ENCODE peak calls at places on chromosomes 1 and 21, in five cellular contexts. M is endothelial cell of umbilical vein, N is IMR-90, J is stomach, V is upper lobe of right lung. C is an unnamed sample.

GRCh38 chr1:207811920-207812720 is 60.3 kb downstream of the CD46 start:
- DNase-seq in M (peak), N (peak), J (peak), V (peak), C (no peak)

GRCh38 chr21:34570315-34570714 is 44.6 kb downstream of the RCAN1 start:
- DNase-seq in M (no peak), N (no peak), J (no peak), V (no peak), C (no peak)

GRCh38 chr1:18972531-18972930 is 16.1 kb upstream of the IFFO2 start:
- DNase-seq in M (peak), N (peak), J (no peak), V (no peak), C (no peak)

GRCh38 chr1:159828916-159829634 is 2.4 kb downstream of the SLAMF8 start:
- DNase-seq in M (peak), N (no peak), J (peak), V (peak), C (no peak)

GRCh38 chr1:224151117-224151516 is 31.9 kb upstream of the DEGS1 start:
- DNase-seq in M (no peak), N (no peak), J (no peak), V (no peak), C (no peak)

GRCh38 chr1:164928223-164928814 is 369.3 kb downstream of the PBX1 start:
- DNase-seq in M (no peak), N (no peak), J (no peak), V (no peak), C (no peak)

GRCh38 chr1:234111458-234112142 is 207.1 kb downstream of the SLC35F3 start:
- DNase-seq in M (no peak), N (peak), J (no peak), V (peak), C (peak)

GRCh38 chr1:226738995-226739695 is at the start of gene ITPKB:
- DNase-seq in M (peak), N (peak), J (peak), V (peak), C (peak)

GRCh38 chr1:226457307-226457712 is 49.4 kb upstream of the PARP1 start:
- DNase-seq in M (peak), N (no peak), J (no peak), V (no peak), C (peak)

GRCh38 chr1:227192163-227192562 is 126.1 kb downstream of the CDC42BPA start:
- DNase-seq in M (peak), N (peak), J (peak), V (no peak), C (peak)

GRCh38 chr1:94258873-94259331 is 21.5 kb upstream of the ARHGAP29 start:
- DNase-seq in M (peak), N (peak), J (no peak), V (no peak), C (peak)

GRCh38 chr21:15848632-15849031 is 118.8 kb downstream of the USP25 start:
- DNase-seq in M (peak), N (peak), J (no peak), V (no peak), C (peak)

GRCh38 chr1:247390996-247391395 is 25.0 kb upstream of the NLRP3 start:
- DNase-seq in M (no peak), N (no peak), J (no peak), V (no peak), C (no peak)

GRCh38 chr1:67559222-67559700 is 125.7 kb upstream of the GADD45A start:
- DNase-seq in M (no peak), N (peak), J (no peak), V (no peak), C (peak)

GRCh38 chr21:33642896-33643657 is 776 bp downstream of the ITSN1 start:
- DNase-seq in M (peak), N (peak), J (peak), V (peak), C (no peak)

GRCh38 chr1:66733348-66734017 is 18.8 kb upstream of the DYNLT5 start:
- DNase-seq in M (peak), N (no peak), J (no peak), V (no peak), C (peak)

GRCh38 chr1:2099871-2100774 is 49.9 kb downstream of the PRKCZ start:
- DNase-seq in M (no peak), N (no peak), J (no peak), V (peak), C (no peak)

GRCh38 chr1:99642053-99642452 is 3.9 kb upstream of the PALMD start:
- DNase-seq in M (no peak), N (no peak), J (no peak), V (no peak), C (no peak)

GRCh38 chr1:13697738-13698137 is 2.2 kb upstream of the PRDM2 start:
- DNase-seq in M (no peak), N (no peak), J (no peak), V (no peak), C (no peak)

GRCh38 chr1:184028854-184029623 is 8.5 kb downstream of the COLGALT2 start:
- DNase-seq in M (no peak), N (no peak), J (no peak), V (no peak), C (no peak)

GRCh38 chr1:230797376-230798186 is 50.4 kb downstream of the CAPN9 start:
- DNase-seq in M (peak), N (peak), J (peak), V (no peak), C (peak)

DNA sequence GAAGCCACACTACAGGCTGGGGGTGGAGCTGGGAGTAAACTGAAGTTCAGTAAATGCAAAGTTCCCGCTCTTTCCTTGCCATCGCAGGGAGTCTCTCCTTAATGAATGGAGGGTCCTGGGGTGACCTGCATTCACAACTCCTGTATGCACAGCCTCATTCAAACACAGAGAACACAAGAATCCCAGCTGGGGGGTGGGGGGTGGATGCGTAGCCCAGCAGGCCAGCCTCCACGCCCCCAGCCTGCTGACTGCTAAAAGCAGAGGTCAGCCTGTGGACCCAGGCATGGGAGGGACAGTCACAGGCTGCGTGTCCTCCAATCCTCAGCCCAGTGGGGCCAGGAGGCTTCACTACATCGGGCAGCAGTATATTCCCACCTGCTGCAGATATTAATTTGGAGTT is 263.1 kb downstream of the GRIK3 start:
- DNase-seq in M (no peak), N (no peak), J (no peak), V (peak), C (no peak)
- H3K27ac ChIP-seq in M (no peak), N (no peak), J (no peak), V (no peak), C (no peak)

DNA sequence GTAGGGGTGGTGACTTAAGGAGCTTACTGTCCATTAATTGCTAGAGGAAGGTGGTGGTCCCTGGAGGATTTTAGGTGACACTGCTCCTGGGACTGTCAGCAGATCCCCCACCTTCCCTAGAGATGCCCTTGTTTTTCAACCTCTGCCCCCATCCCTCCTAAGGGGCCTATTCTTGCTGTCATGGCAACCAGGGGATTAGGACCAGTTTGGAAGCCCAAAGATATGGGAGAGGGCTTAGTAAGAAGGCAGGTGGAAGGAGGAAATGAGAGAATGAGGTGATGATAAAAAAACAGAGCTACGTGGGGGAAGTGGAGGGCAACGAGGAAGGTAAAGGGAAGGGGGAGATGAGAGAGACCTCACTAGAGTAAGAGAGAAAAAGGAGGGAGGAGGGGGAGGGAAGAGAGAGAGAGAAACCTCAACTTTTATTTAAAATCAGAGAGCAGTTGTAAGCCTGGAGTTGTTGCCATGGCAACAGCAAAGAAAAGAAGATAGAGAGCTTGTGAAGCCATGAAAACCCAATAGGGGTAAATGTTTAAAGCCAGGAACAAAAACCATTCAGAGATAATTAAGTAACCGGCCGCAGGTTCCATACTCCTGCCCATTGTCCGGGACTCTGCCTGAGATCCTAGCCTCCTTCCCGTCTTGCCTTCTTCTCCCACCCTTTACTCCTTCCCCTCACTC is 20.5 kb downstream of the KIRREL1 start:
- DNase-seq in M (no peak), N (peak), J (no peak), V (no peak), C (no peak)
- H3K27ac ChIP-seq in M (no peak), N (peak), J (peak), V (peak), C (no peak)

GRCh38 chr1:8011923-8012858 is 13.9 kb downstream of the ERRFI1 start:
- DNase-seq in M (no peak), N (no peak), J (no peak), V (no peak), C (no peak)
- H3K27ac ChIP-seq in M (no peak), N (peak), J (no peak), V (peak), C (no peak)

GRCh38 chr1:201845331-201846083 is 16.6 kb downstream of the IPO9 start:
- DNase-seq in M (no peak), N (peak), J (no peak), V (no peak), C (peak)
- H3K27ac ChIP-seq in M (no peak), N (no peak), J (no peak), V (no peak), C (peak)

DNA sequence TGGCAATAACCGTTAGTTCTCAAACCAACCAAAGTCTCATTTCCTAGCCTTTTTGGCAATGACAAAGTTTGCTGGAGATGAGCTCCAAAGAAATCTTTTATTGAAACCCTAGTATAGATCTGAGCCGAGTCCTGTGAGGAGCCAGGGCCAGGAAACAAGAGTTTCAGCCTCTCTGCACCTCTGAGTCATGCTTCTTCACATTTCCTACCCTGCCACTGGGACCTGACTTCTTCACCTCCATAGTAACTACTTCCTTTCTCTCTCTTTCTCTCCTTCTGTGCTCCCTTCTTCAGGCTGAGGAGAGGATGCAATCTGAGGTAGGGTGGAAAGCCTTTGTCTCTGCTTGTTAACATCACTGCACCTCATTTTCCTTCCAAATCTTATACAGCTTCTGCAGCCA is 38.7 kb upstream of the IPO9 start:
- DNase-seq in M (peak), N (peak), J (no peak), V (no peak), C (peak)
- H3K27ac ChIP-seq in M (peak), N (peak), J (peak), V (peak), C (peak)

GRCh38 chr1:192529031-192529755 is 46.4 kb upstream of the RGS1 start:
- DNase-seq in M (peak), N (no peak), J (no peak), V (no peak), C (no peak)

GRCh38 chr1:192521734-192522133 is 53.8 kb upstream of the RGS1 start:
- DNase-seq in M (peak), N (no peak), J (no peak), V (no peak), C (no peak)

GRCh38 chr1:192527950-192528349 is 47.6 kb upstream of the RGS1 start:
- DNase-seq in M (no peak), N (no peak), J (no peak), V (no peak), C (no peak)

GRCh38 chr1:192522673-192523072 is 52.9 kb upstream of the RGS1 start:
- DNase-seq in M (no peak), N (no peak), J (no peak), V (no peak), C (no peak)

GRCh38 chr1:192524223-192524622 is 51.4 kb upstream of the RGS1 start:
- DNase-seq in M (peak), N (peak), J (no peak), V (no peak), C (no peak)
- H3K27ac ChIP-seq in M (no peak), N (no peak), J (no peak), V (no peak), C (no peak)

DNA sequence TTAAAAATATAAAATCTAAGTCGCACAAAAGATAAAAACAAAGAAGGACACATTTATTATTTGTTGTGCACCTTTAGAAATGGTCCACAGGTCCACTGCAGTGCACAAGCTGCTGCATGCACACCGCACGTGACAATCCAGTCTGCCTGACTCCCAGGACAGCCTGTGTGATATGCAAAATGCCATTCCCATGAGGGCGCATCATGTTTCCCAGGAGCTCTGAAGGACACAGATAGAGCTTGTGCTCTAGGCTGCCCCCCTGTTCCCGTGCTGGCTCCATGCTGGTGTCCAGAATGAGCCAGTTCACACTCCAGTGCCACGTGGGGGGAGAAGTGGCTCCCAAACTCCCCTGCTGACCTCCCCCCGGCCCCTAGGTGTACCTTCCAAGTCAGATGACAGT is 26.5 kb downstream of the RAB7B start:
- DNase-seq in M (no peak), N (peak), J (no peak), V (peak), C (peak)
- H3K27ac ChIP-seq in M (no peak), N (no peak), J (no peak), V (no peak), C (no peak)

DNA sequence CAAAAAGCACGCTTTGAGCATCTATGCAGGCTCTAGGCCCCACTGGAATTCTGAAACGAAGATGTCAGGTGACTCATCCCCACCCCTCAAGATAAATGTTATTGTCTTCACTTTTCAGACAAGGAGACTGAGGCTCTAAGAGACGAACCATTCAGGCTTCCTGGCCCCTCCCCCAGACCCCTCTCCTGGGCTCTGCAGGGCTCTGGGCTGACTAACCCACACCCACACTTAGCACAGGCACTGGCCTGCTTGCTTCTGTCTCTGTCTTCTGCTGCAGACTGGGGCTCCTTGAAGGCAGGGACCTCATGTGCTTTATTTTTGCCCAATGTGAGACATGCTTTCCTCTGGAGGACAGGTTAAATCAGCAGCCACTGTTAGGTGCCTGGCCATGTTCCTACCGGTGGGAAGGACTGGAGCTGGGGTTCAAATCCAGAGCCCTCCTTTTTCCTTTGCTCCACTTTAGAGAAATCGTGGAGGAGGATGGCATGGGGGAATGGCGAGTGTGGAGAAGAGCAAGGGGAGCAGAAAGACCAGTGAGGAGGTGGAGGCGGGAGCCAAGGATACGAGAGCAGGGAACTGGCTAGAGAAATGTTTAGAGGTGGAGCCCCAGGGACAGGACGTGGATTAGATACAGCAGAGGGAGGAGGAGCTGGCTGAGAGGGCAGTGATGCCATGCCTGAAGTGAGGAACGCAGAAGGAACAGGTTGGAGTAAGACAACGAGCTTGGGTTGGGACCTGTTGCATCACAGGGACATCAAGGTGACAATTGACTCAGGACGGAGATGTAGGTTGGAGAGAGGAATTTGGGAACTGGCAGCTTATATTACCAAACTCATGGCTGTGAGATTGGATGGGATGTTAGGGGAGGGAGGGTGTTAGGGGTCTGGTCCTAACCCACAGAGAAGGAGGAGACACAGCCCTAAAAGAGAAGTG is 1.7 kb downstream of the TMEM125 start:
- DNase-seq in M (no peak), N (peak), J (peak), V (peak), C (no peak)
- H3K27ac ChIP-seq in M (no peak), N (no peak), J (peak), V (peak), C (no peak)

C was measured in brain microvascular endothelial cell.